ENCODE peak calls at places on chromosome 19, in eight cellular contexts. One of them, this sample, is unnamed. For H3K4me1, the result is how much of the 10 kb centered on the place peaks cover.

GRCh38 chr19:7355151-7355845 is 6.6 kb downstream of the ARHGEF18 start:
- DNase-seq in IMR-90: peak
- DNase-seq in cardiac muscle cell: no peak
- DNase-seq in psoas muscle: no peak
- DNase-seq in left ventricle myocardium inferior: no peak
- DNase-seq in ascending aorta: no peak
- DNase-seq in right lobe of liver: peak
- DNase-seq in tibial nerve: no peak
- DNase-seq in this sample: no peak

GRCh38 chr19:16062789-16063188 is 13.5 kb upstream of the TPM4 start:
- DNase-seq in cardiac muscle cell: peak
- DNase-seq in IMR-90: no peak
- DNase-seq in ascending aorta: no peak
- DNase-seq in left ventricle myocardium inferior: no peak
- DNase-seq in tibial nerve: no peak
- DNase-seq in right lobe of liver: no peak
- DNase-seq in psoas muscle: no peak
- DNase-seq in this sample: no peak

GRCh38 chr19:18108897-18109296 is 11.3 kb downstream of the MAST3 start:
- DNase-seq in ascending aorta: no peak
- DNase-seq in right lobe of liver: no peak
- DNase-seq in IMR-90: no peak
- DNase-seq in tibial nerve: no peak
- DNase-seq in cardiac muscle cell: no peak
- DNase-seq in left ventricle myocardium inferior: no peak
- DNase-seq in psoas muscle: no peak
- DNase-seq in this sample: no peak

GRCh38 chr19:41479757-41480191 is 36.8 kb downstream of the ERICH4 start:
- DNase-seq in ascending aorta: no peak
- DNase-seq in IMR-90: no peak
- DNase-seq in tibial nerve: no peak
- DNase-seq in psoas muscle: no peak
- DNase-seq in left ventricle myocardium inferior: peak
- DNase-seq in right lobe of liver: no peak
- DNase-seq in cardiac muscle cell: no peak
- DNase-seq in this sample: no peak

GRCh38 chr19:27972291-27973040 is 1240.5 kb downstream of the UQCRFS1 start:
- DNase-seq in right lobe of liver: no peak
- DNase-seq in psoas muscle: no peak
- DNase-seq in cardiac muscle cell: no peak
- DNase-seq in left ventricle myocardium inferior: no peak
- DNase-seq in IMR-90: no peak
- DNase-seq in ascending aorta: no peak
- DNase-seq in tibial nerve: no peak
- DNase-seq in this sample: no peak

GRCh38 chr19:12484011-12484370 is 625 bp downstream of the ZNF709 start:
- DNase-seq in IMR-90: peak
- DNase-seq in ascending aorta: no peak
- DNase-seq in psoas muscle: no peak
- DNase-seq in right lobe of liver: no peak
- DNase-seq in left ventricle myocardium inferior: no peak
- DNase-seq in cardiac muscle cell: no peak
- DNase-seq in tibial nerve: no peak
- DNase-seq in this sample: no peak

GRCh38 chr19:53549354-53549753 is 11.4 kb downstream of the ZNF331 start:
- DNase-seq in psoas muscle: no peak
- DNase-seq in left ventricle myocardium inferior: no peak
- DNase-seq in right lobe of liver: no peak
- DNase-seq in IMR-90: peak
- DNase-seq in tibial nerve: no peak
- DNase-seq in cardiac muscle cell: no peak
- DNase-seq in ascending aorta: no peak
- DNase-seq in this sample: no peak

GRCh38 chr19:53910170-53910518 is 1.1 kb downstream of the CACNG7 start:
- DNase-seq in cardiac muscle cell: peak
- DNase-seq in ascending aorta: no peak
- DNase-seq in right lobe of liver: no peak
- DNase-seq in psoas muscle: peak
- DNase-seq in tibial nerve: no peak
- DNase-seq in left ventricle myocardium inferior: no peak
- DNase-seq in IMR-90: no peak
- DNase-seq in this sample: no peak

GRCh38 chr19:28492616-28493015 is 720.3 kb downstream of the UQCRFS1 start:
- DNase-seq in right lobe of liver: no peak
- DNase-seq in IMR-90: no peak
- DNase-seq in left ventricle myocardium inferior: no peak
- DNase-seq in cardiac muscle cell: no peak
- DNase-seq in psoas muscle: no peak
- DNase-seq in ascending aorta: no peak
- DNase-seq in tibial nerve: no peak
- DNase-seq in this sample: no peak

GRCh38 chr19:18160792-18161690 is 8.1 kb downstream of the PIK3R2 start:
- DNase-seq in right lobe of liver: peak
- DNase-seq in left ventricle myocardium inferior: peak
- DNase-seq in tibial nerve: peak
- DNase-seq in psoas muscle: peak
- DNase-seq in IMR-90: peak
- DNase-seq in ascending aorta: no peak
- DNase-seq in cardiac muscle cell: peak
- DNase-seq in this sample: no peak

GRCh38 chr19:10566658-10567410 is 1.0 kb upstream of the KRI1 start:
- DNase-seq in psoas muscle: peak
- DNase-seq in cardiac muscle cell: no peak
- DNase-seq in tibial nerve: no peak
- DNase-seq in ascending aorta: no peak
- DNase-seq in right lobe of liver: no peak
- DNase-seq in left ventricle myocardium inferior: no peak
- DNase-seq in IMR-90: no peak
- DNase-seq in this sample: no peak

GRCh38 chr19:14167013-14167593 is 30.7 kb upstream of the ASF1B start:
- DNase-seq in psoas muscle: no peak
- DNase-seq in tibial nerve: no peak
- DNase-seq in IMR-90: no peak
- DNase-seq in left ventricle myocardium inferior: no peak
- DNase-seq in right lobe of liver: no peak
- DNase-seq in cardiac muscle cell: no peak
- DNase-seq in ascending aorta: no peak
- DNase-seq in this sample: no peak

GRCh38 chr19:3785464-3785937 is 680 bp downstream of the MATK start:
- DNase-seq in left ventricle myocardium inferior: no peak
- DNase-seq in tibial nerve: no peak
- DNase-seq in psoas muscle: no peak
- DNase-seq in ascending aorta: no peak
- DNase-seq in cardiac muscle cell: no peak
- DNase-seq in right lobe of liver: no peak
- DNase-seq in IMR-90: no peak
- DNase-seq in this sample: no peak

GRCh38 chr19:51158474-51159129 is 16.5 kb downstream of the SIGLEC7 start:
- DNase-seq in psoas muscle: peak
- DNase-seq in left ventricle myocardium inferior: peak
- DNase-seq in IMR-90: peak
- DNase-seq in right lobe of liver: no peak
- DNase-seq in ascending aorta: no peak
- DNase-seq in tibial nerve: no peak
- DNase-seq in cardiac muscle cell: peak
- DNase-seq in this sample: no peak

GRCh38 chr19:10478476-10478875 is 24.7 kb downstream of the KEAP1 start:
- DNase-seq in psoas muscle: no peak
- DNase-seq in IMR-90: peak
- DNase-seq in left ventricle myocardium inferior: no peak
- DNase-seq in cardiac muscle cell: no peak
- DNase-seq in ascending aorta: no peak
- DNase-seq in right lobe of liver: no peak
- DNase-seq in tibial nerve: no peak
- DNase-seq in this sample: no peak

GRCh38 chr19:7295912-7296486 is 1.8 kb upstream of the INSR start:
- DNase-seq in right lobe of liver: no peak
- DNase-seq in ascending aorta: no peak
- DNase-seq in tibial nerve: no peak
- DNase-seq in IMR-90: no peak
- DNase-seq in left ventricle myocardium inferior: no peak
- DNase-seq in cardiac muscle cell: no peak
- DNase-seq in psoas muscle: no peak
- DNase-seq in this sample: no peak

GRCh38 chr19:17394891-17395415 is 957 bp upstream of the CCDC194 start:
- DNase-seq in IMR-90: peak
- DNase-seq in cardiac muscle cell: peak
- DNase-seq in psoas muscle: peak
- DNase-seq in tibial nerve: peak
- DNase-seq in ascending aorta: no peak
- DNase-seq in right lobe of liver: peak
- DNase-seq in left ventricle myocardium inferior: peak
- DNase-seq in this sample: no peak

GRCh38 chr19:15323496-15324235 is 8.7 kb downstream of the BRD4 start:
- DNase-seq in cardiac muscle cell: no peak
- DNase-seq in right lobe of liver: peak
- DNase-seq in ascending aorta: no peak
- DNase-seq in left ventricle myocardium inferior: peak
- DNase-seq in psoas muscle: peak
- DNase-seq in IMR-90: peak
- DNase-seq in tibial nerve: no peak
- DNase-seq in this sample: no peak

GRCh38 chr19:10219678-10220077 is 11.5 kb downstream of the S1PR2 start:
- DNase-seq in right lobe of liver: no peak
- DNase-seq in left ventricle myocardium inferior: no peak
- DNase-seq in cardiac muscle cell: no peak
- DNase-seq in tibial nerve: no peak
- DNase-seq in ascending aorta: no peak
- DNase-seq in psoas muscle: no peak
- DNase-seq in IMR-90: peak
- DNase-seq in this sample: no peak

GRCh38 chr19:41552558-41552957 is 23.4 kb upstream of the CEACAM21 start:
- DNase-seq in ascending aorta: no peak
- DNase-seq in cardiac muscle cell: no peak
- DNase-seq in tibial nerve: no peak
- DNase-seq in right lobe of liver: no peak
- DNase-seq in IMR-90: no peak
- DNase-seq in left ventricle myocardium inferior: no peak
- DNase-seq in psoas muscle: no peak
- DNase-seq in this sample: no peak

DNA sequence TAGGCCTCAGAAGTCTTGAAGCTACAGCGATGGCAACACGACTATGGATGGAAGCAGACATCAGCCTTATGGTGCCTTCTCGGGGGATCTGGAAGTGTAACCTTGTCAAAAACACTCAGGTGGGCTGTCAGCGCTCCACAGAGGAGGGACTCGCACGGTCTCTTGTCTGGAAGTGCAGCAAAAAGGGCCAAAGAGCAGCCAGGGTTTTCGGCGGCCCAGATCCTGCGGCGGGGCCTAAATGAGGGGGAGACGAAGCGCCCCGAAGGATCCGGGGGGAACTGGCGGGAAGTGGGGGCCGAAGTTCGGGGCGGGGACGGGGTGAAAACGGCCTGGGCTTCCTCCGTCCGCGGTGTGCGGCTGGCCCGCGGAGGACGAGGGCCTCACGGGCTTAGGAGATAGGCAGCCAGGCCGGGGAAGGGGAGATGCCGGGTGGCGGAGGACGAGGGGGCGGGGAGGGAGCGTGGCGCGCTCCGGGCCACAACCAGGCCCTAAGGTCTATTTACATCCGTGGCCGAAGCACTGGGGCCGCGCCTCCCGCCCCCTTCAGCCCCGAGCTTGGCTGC is 637 bp downstream of the RANBP3 start:
- DNase-seq in IMR-90: no peak
- DNase-seq in psoas muscle: no peak
- DNase-seq in tibial nerve: no peak
- DNase-seq in ascending aorta: no peak
- DNase-seq in left ventricle myocardium inferior: no peak
- DNase-seq in cardiac muscle cell: peak
- DNase-seq in right lobe of liver: no peak
- DNase-seq in this sample: no peak
- H3K4me1 ChIP-seq in IMR-90: under half
- H3K4me1 ChIP-seq in psoas muscle: under half
- H3K4me1 ChIP-seq in tibial nerve: under half
- H3K4me1 ChIP-seq in ascending aorta: under half
- H3K4me1 ChIP-seq in left ventricle myocardium inferior: half or more
- H3K4me1 ChIP-seq in cardiac muscle cell: under half
- H3K4me1 ChIP-seq in right lobe of liver: under half
- H3K4me1 ChIP-seq in this sample: half or more

DNA sequence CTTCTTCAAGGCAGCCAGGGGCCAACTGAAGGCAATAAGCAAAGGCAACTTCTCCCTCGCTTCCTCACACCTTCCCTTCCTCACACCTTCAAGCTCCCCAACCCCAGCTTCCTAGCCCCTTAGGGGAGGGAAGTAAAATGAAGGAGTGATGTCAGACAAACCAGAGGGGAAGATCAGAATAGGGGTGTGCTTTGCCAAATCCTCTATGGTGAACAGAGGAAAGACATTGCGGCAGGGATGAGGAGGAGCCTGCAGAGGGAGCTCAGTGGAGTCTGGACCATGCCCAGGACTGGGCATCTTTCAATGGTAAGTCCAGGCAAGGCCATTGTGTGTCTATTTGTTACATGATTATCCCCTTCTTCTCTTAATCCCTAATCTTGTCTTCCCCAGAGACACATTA is 164.0 kb downstream of the TSHZ3 start:
- DNase-seq in tibial nerve: no peak
- DNase-seq in cardiac muscle cell: no peak
- DNase-seq in left ventricle myocardium inferior: no peak
- DNase-seq in right lobe of liver: no peak
- DNase-seq in IMR-90: no peak
- DNase-seq in ascending aorta: no peak
- DNase-seq in psoas muscle: no peak
- DNase-seq in this sample: no peak
- TF ChIP-seq CTCF in tibial nerve: no peak
- TF ChIP-seq CTCF in cardiac muscle cell: peak
- TF ChIP-seq CTCF in left ventricle myocardium inferior: no peak
- TF ChIP-seq CTCF in right lobe of liver: no peak
- TF ChIP-seq CTCF in IMR-90: no peak
- TF ChIP-seq CTCF in ascending aorta: no peak
- TF ChIP-seq CTCF in psoas muscle: no peak
- TF ChIP-seq CTCF in this sample: no peak

GRCh38 chr19:35011091-35011689 is 11.1 kb downstream of the GRAMD1A start:
- DNase-seq in tibial nerve: no peak
- DNase-seq in right lobe of liver: peak
- DNase-seq in ascending aorta: no peak
- DNase-seq in cardiac muscle cell: no peak
- DNase-seq in psoas muscle: no peak
- DNase-seq in IMR-90: no peak
- DNase-seq in left ventricle myocardium inferior: no peak
- DNase-seq in this sample: no peak
- H3K4me1 ChIP-seq in tibial nerve: under half
- H3K4me1 ChIP-seq in right lobe of liver: under half
- H3K4me1 ChIP-seq in ascending aorta: under half
- H3K4me1 ChIP-seq in cardiac muscle cell: under half
- H3K4me1 ChIP-seq in psoas muscle: under half
- H3K4me1 ChIP-seq in IMR-90: under half
- H3K4me1 ChIP-seq in left ventricle myocardium inferior: half or more
- H3K4me1 ChIP-seq in this sample: under half

DNA sequence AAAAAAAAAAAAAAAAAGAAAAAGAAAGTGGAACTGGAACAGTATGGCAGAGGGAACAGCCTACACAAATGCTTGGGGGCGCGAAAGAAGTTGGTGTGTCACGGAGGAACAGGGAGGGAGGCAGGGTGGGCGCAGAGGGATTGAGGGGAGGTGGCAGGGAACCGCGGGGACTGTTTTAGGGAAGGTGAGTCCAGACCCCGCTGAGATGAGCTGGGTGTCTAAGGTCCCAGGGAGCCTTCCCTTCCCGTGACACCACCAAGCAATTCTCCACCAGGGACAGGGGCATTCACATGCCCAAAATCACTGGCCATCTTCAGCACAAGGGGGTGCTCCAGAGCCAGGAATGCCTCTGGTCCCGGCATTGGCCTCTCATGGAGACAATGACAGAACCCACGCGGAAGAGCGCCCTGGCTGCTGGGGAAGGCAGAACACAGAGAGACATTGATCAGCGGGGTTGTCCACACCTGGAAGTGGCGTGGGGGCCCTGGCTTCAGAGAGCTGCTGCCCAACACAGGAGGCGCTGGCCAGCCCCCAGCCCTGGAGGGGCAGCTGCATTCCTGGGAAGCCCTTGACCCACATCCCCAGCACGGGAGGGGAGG is 6.9 kb downstream of the PEAK3 start:
- DNase-seq in ascending aorta: no peak
- DNase-seq in IMR-90: peak
- DNase-seq in tibial nerve: no peak
- DNase-seq in left ventricle myocardium inferior: peak
- DNase-seq in cardiac muscle cell: peak
- DNase-seq in right lobe of liver: peak
- DNase-seq in psoas muscle: peak
- DNase-seq in this sample: no peak
- TF ChIP-seq CTCF in ascending aorta: peak
- TF ChIP-seq CTCF in IMR-90: peak
- TF ChIP-seq CTCF in tibial nerve: peak
- TF ChIP-seq CTCF in left ventricle myocardium inferior: peak
- TF ChIP-seq CTCF in cardiac muscle cell: peak
- TF ChIP-seq CTCF in right lobe of liver: peak
- TF ChIP-seq CTCF in psoas muscle: peak
- TF ChIP-seq CTCF in this sample: peak

This sample was measured in suprapubic skin.